ENCODE peak calls at places on chromosome 2, in ten cellular contexts. W, K, R, D, H, L, S, E, Q and M are unnamed samples.

GRCh38 chr2:85750509-85751299 is 3.1 kb upstream of the ATOH8 start:
- DNase-seq in W (peak; percentile 28), K (peak; percentile 19), R (peak; percentile 79), D (peak; percentile 47), H (peak; percentile 66), L (peak; percentile 82), S (peak; percentile 69), E (peak; percentile 87), Q (peak; percentile 57), M (peak; percentile 75)

GRCh38 chr2:161139098-161139987 is 20.9 kb upstream of the TANK start:
- DNase-seq in W (no peak), K (no peak), R (no peak), D (no peak), H (no peak), L (no peak), S (peak; percentile 59), E (no peak), Q (no peak), M (no peak)

GRCh38 chr2:108575132-108575966 is 41.1 kb downstream of the LIMS1 start:
- DNase-seq in W (no peak), K (no peak), R (no peak), D (no peak), H (no peak), L (no peak), S (peak; percentile 63), E (no peak), Q (no peak), M (no peak)

GRCh38 chr2:230925879-230926765 is 1.1 kb upstream of the GPR55 start:
- DNase-seq in W (no peak), K (no peak), R (no peak), D (no peak), H (no peak), L (no peak), S (no peak), E (no peak), Q (no peak), M (no peak)

GRCh38 chr2:195168369-195168768 is 488.7 kb upstream of the SLC39A10 start:
- DNase-seq in W (no peak), K (no peak), R (no peak), D (no peak), H (no peak), L (no peak), S (no peak), E (no peak), Q (no peak), M (no peak)

GRCh38 chr2:232876071-232876977 is 6.3 kb downstream of the SNORC start:
- DNase-seq in W (no peak), K (no peak), R (peak; percentile 70), D (no peak), H (no peak), L (no peak), S (no peak), E (no peak), Q (peak; percentile 44), M (no peak)

GRCh38 chr2:51472300-51472699 is 440.4 kb upstream of the NRXN1 start:
- DNase-seq in W (no peak), K (no peak), R (no peak), D (no peak), H (no peak), L (no peak), S (peak; percentile 13), E (no peak), Q (no peak), M (no peak)

GRCh38 chr2:16640867-16641266 is 24.8 kb downstream of the CYRIA start:
- DNase-seq in W (no peak), K (no peak), R (no peak), D (no peak), H (no peak), L (no peak), S (peak; percentile 59), E (no peak), Q (no peak), M (no peak)

GRCh38 chr2:144712277-144712944 is 192.5 kb upstream of the ZEB2 start:
- DNase-seq in W (no peak), K (no peak), R (no peak), D (no peak), H (no peak), L (no peak), S (peak; percentile 3), E (no peak), Q (no peak), M (no peak)

GRCh38 chr2:221085376-221085900 is 486.7 kb downstream of the EPHA4 start:
- DNase-seq in W (no peak), K (no peak), R (no peak), D (no peak), H (no peak), L (no peak), S (no peak), E (no peak), Q (no peak), M (no peak)
- TF ChIP-seq CTCF in W (no peak), K (no peak), R (no peak), D (no peak), H (no peak), L (no peak), S (no peak), E (no peak), Q (no peak), M (no peak)

GRCh38 chr2:24225883-24226282 is 51.0 kb downstream of the FAM228A start:
- DNase-seq in W (no peak), K (no peak), R (no peak), D (no peak), H (no peak), L (no peak), S (no peak), E (no peak), Q (no peak), M (no peak)

GRCh38 chr2:24222946-24223345 is 48.1 kb downstream of the FAM228A start:
- DNase-seq in W (no peak), K (no peak), R (no peak), D (no peak), H (no peak), L (no peak), S (no peak), E (no peak), Q (no peak), M (no peak)

GRCh38 chr2:24231461-24231881 is 56.6 kb downstream of the FAM228A start:
- DNase-seq in W (no peak), K (no peak), R (no peak), D (no peak), H (no peak), L (no peak), S (peak; percentile 33), E (no peak), Q (no peak), M (no peak)

GRCh38 chr2:24233321-24233720 is 58.5 kb downstream of the FAM228A start:
- DNase-seq in W (no peak), K (no peak), R (no peak), D (no peak), H (no peak), L (no peak), S (no peak), E (no peak), Q (no peak), M (no peak)

GRCh38 chr2:24228470-24228869 is 53.6 kb downstream of the FAM228A start:
- DNase-seq in W (no peak), K (no peak), R (no peak), D (no peak), H (peak; percentile 24), L (no peak), S (peak; percentile 39), E (no peak), Q (no peak), M (no peak)
- TF ChIP-seq CTCF in W (peak; percentile 15), K (no peak), R (no peak), D (peak; percentile 39), H (peak; percentile 60), L (peak; percentile 43), S (peak; percentile 48), E (peak; percentile 49), Q (peak; percentile 41), M (no peak)

GRCh38 chr2:178205853-178206516 is 11.7 kb downstream of the OSBPL6 start:
- DNase-seq in W (no peak), K (no peak), R (no peak), D (no peak), H (no peak), L (no peak), S (peak; percentile 15), E (no peak), Q (no peak), M (no peak)

GRCh38 chr2:178211460-178211859 is 17.1 kb downstream of the OSBPL6 start:
- DNase-seq in W (no peak), K (no peak), R (no peak), D (no peak), H (no peak), L (no peak), S (no peak), E (no peak), Q (no peak), M (no peak)

GRCh38 chr2:178208336-178208735 is 14.0 kb downstream of the OSBPL6 start:
- DNase-seq in W (no peak), K (no peak), R (no peak), D (no peak), H (no peak), L (no peak), S (no peak), E (no peak), Q (no peak), M (no peak)

GRCh38 chr2:178211943-178212342 is 17.6 kb downstream of the OSBPL6 start:
- DNase-seq in W (no peak), K (no peak), R (no peak), D (no peak), H (no peak), L (no peak), S (no peak), E (no peak), Q (no peak), M (no peak)

DNA sequence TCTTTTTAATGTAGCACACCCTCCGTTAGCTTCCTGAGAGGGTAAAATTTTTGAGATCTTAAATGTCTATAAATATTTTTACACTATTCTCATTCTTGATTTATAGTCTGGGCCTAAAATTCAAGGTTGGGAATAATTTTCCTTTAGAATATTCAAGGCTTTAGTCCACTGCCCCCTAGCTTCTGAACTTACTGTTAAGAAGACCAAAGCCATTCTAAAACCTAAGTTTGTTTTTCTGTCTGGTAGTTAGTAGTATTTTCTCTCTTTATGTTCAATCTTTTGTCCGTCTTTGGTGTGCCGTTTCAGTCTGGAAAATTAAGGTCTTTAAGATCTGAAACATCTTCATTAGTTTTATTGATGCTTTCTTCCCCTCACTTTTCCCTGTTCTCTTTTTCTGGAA is 14.5 kb downstream of the OSBPL6 start:
- DNase-seq in W (no peak), K (no peak), R (no peak), D (no peak), H (peak; percentile 26), L (no peak), S (peak; percentile 28), E (no peak), Q (no peak), M (no peak)
- TF ChIP-seq CTCF in W (no peak), K (no peak), R (no peak), D (peak; percentile 18), H (peak; percentile 59), L (peak; percentile 26), S (peak; percentile 46), E (peak; percentile 48), Q (peak; percentile 36), M (no peak)

DNA sequence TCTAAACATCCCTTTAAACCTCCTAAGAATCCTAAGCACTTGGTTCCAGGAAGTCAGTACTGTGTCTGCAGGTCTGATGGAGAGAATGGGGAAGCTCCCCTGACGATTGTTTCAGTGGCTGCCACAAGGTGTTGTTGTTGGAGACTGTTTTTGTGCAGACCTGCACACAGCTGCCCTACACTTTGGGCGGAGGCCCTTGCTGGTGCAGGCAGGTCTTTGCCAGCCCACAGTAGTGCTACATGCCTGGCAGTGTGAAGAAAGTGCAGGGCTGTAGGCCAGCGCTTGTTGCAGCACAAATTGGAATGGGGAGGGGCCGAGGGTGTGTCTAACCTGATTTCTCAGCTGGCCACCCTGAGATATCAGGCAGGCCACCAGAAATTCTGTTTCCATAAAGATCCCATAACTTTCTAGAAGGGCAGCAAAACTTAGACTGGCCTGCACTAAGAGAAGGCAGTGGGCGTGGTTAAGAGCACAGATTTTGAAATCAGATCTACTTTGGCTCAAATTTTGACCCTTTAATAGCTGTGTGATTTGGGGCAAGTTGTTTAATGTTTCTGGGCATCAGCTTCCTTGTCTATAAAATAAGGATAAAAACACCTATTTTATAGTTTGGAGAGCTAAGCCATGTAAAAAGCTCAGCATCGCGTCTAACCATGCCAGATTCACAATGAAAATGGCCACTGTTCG is 83.7 kb upstream of the SLC1A4 start:
- DNase-seq in W (no peak), K (no peak), R (no peak), D (no peak), H (no peak), L (no peak), S (no peak), E (no peak), Q (no peak), M (no peak)
- TF ChIP-seq CTCF in W (no peak), K (no peak), R (no peak), D (no peak), H (no peak), L (no peak), S (no peak), E (no peak), Q (no peak), M (no peak)